ENCODE peak calls at places on chromosomes 1 and 21, in six cellular contexts. H is GM12878, K is K562, O is A549, E is IMR-90, T is HepG2. Q is an unnamed sample.

GRCh38 chr1:51316764-51317120 is 13.6 kb downstream of the TTC39A start:
- DNase-seq in E (no peak), O (no peak), K (no peak), T (no peak), H (no peak), Q (no peak)

GRCh38 chr1:54252371-54252770 is 52.4 kb downstream of the MRPL37 start:
- DNase-seq in K (no peak), H (no peak), E (no peak), T (no peak), O (no peak), Q (no peak)

GRCh38 chr1:208988811-208989222 is 594.7 kb upstream of the CAMK1G start:
- DNase-seq in K (no peak), O (no peak), T (no peak), H (peak; percentile 34), E (no peak), Q (no peak)

GRCh38 chr1:7646981-7647901 is 123.9 kb upstream of the VAMP3 start:
- DNase-seq in K (peak; percentile 91), O (peak; percentile 88), H (no peak), T (no peak), E (peak; percentile 46), Q (peak; percentile 89)

GRCh38 chr1:71956613-71957012 is 325.7 kb downstream of the NEGR1 start:
- DNase-seq in E (no peak), O (no peak), K (no peak), T (no peak), H (no peak), Q (no peak)

GRCh38 chr1:68590473-68590872 is 93.6 kb upstream of the DEPDC1 start:
- DNase-seq in T (no peak), E (no peak), K (no peak), O (no peak), H (no peak), Q (no peak)

GRCh38 chr21:36854391-36854790 is 112.1 kb downstream of the HLCS start:
- DNase-seq in O (peak; percentile 22), E (peak; percentile 34), T (peak; percentile 52), H (no peak), K (peak; percentile 72), Q (peak; percentile 77)

GRCh38 chr1:170448661-170449158 is 83.3 kb upstream of the GORAB start:
- DNase-seq in T (no peak), H (no peak), O (no peak), E (no peak), K (no peak), Q (no peak)

GRCh38 chr1:182684128-182684828 is at the start of gene RGS8:
- DNase-seq in T (no peak), K (no peak), O (no peak), E (no peak), H (no peak), Q (no peak)

GRCh38 chr1:22471078-22471477 is 19.4 kb downstream of the ZBTB40 start:
- DNase-seq in K (peak; percentile 27), H (no peak), T (no peak), O (no peak), E (peak; percentile 54), Q (no peak)

GRCh38 chr1:24830680-24831272 is 85.5 kb downstream of the CLIC4 start:
- DNase-seq in K (peak; percentile 52), O (peak; percentile 34), H (no peak), T (peak; percentile 62), E (peak; percentile 79), Q (peak; percentile 27)

GRCh38 chr1:178634445-178634844 is 90.6 kb upstream of the RALGPS2 start:
- DNase-seq in E (no peak), T (no peak), K (no peak), O (no peak), H (no peak), Q (no peak)

GRCh38 chr1:95043141-95043980 is 29.4 kb downstream of the ALG14 start:
- DNase-seq in T (peak; percentile 77), K (peak; percentile 83), E (peak; percentile 86), O (peak; percentile 66), H (peak; percentile 19), Q (peak; percentile 89)

GRCh38 chr1:155518484-155518883 is 44.1 kb downstream of the ASH1L start:
- DNase-seq in H (no peak), K (no peak), T (no peak), E (no peak), O (no peak), Q (no peak)

GRCh38 chr21:18951291-18952038 is 547.9 kb upstream of the TMPRSS15 start:
- DNase-seq in K (no peak), O (no peak), H (no peak), T (no peak), E (no peak), Q (peak; percentile 37)

GRCh38 chr21:29078884-29079765 is 5.7 kb upstream of the CCT8 start:
- DNase-seq in T (no peak), K (no peak), E (no peak), H (peak; percentile 68), O (no peak), Q (no peak)

GRCh38 chr1:231177971-231178370 is 16.1 kb downstream of the TRIM67 start:
- DNase-seq in K (no peak), H (no peak), T (no peak), O (no peak), E (no peak), Q (no peak)

GRCh38 chr1:202599669-202600431 is 110.4 kb downstream of the SYT2 start:
- DNase-seq in H (no peak), O (peak; percentile 82), E (peak; percentile 84), T (peak; percentile 49), K (peak; percentile 74), Q (peak; percentile 85)

GRCh38 chr1:185570962-185571361 is 163.2 kb upstream of the HMCN1 start:
- DNase-seq in E (peak; percentile 26), T (no peak), K (no peak), H (no peak), O (no peak), Q (no peak)

GRCh38 chr1:85366391-85366790 is 90.0 kb upstream of the BCL10 start:
- DNase-seq in H (no peak), E (peak; percentile 93), T (no peak), K (no peak), O (no peak), Q (no peak)

GRCh38 chr1:81174052-81174451 is 626.7 kb upstream of the ADGRL2 start:
- DNase-seq in E (peak; percentile 41), T (no peak), K (no peak), O (no peak), H (no peak), Q (no peak)

GRCh38 chr1:35539073-35539823 is 18.0 kb downstream of the KIAA0319L start:
- DNase-seq in T (no peak), E (no peak), O (no peak), H (peak; percentile 75), K (no peak), Q (no peak)
- TF ChIP-seq BHLHE40 in T (no peak), E (no peak), O (no peak), H (no peak), K (no peak), Q (no peak)

DNA sequence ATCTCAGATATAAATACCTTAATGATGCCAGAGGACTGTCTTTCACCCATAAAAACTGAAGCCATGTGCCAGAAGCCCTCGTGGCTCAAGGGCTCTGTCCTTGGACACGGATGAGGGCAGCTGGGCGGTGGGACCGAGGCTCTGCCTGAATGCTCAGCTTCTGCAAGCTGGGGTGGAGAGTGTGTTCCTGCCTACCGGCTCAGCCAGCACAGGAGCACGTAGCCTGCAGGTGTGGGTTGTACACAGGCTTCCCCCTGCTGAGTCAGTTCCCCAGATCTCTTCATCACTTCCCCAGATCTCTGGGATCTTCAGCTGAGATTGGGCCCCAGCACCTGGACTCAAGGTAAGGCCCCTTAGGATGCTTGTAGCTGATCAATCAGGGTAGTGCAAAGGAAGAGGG is 15.4 kb downstream of the KCNJ15 start:
- DNase-seq in K (no peak), O (no peak), E (no peak), H (no peak), T (no peak), Q (no peak)
- TF ChIP-seq BHLHE40 in K (no peak), O (no peak), E (no peak), H (no peak), T (no peak), Q (no peak)

DNA sequence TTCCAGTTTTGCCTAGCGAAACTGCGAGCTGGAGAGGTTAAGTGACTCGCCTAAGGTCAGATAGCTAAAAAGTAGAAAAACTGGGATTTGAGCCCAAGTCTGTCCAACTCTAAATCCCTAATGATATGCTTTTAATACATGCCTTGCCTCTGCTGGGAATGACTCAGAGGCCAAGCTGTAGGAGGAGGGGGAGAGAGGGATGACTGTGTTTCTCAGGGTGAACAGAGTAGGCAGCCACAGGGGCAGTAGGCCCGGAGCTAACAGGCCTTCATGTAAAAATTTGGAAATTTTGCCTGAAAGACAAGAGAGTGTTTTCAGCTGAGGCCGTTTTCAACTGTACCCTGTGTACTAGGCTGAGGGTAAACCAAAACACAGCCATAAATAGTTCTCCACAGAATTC is 107.5 kb upstream of the HOOK1 start:
- DNase-seq in O (peak; percentile 12), K (no peak), H (no peak), E (peak; percentile 98), T (no peak), Q (no peak)
- TF ChIP-seq BHLHE40 in O (no peak), K (no peak), H (no peak), E (peak; percentile 48), T (no peak), Q (no peak)

DNA sequence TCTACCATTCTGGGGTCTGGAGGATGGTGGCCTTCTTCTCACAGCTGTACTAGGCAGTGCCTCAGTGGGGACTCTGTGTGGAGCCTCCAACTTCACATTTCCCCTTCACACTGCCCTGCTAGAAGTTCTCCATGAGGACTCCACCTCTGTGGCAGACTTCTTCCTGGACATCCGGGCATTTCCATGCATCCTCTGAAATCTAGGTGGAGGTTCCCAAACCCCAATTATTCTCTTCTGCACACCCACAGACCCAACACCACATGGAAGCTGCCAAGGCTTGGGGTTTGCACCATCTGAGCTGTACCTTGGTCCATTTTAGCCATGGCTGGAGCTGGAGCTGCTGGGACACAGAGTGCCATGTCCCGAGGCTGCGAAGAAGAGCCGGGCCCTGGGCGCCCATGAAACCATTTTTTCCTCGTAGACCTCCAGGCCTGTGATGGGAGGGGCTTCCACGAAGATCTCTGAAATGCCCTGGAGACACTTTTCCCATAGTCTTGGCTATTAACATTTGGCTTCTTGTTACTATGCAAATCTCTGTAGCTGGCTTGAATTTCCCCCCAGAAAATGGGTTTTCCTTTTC is 170.5 kb downstream of the FOXD2 start:
- DNase-seq in K (no peak), T (no peak), H (no peak), E (no peak), O (no peak), Q (no peak)
- TF ChIP-seq BHLHE40 in K (no peak), T (no peak), H (no peak), E (no peak), O (no peak), Q (no peak)

GRCh38 chr1:10978719-10979118 is 33.7 kb upstream of the TARDBP start:
- DNase-seq in O (no peak), T (no peak), E (no peak), H (no peak), K (no peak), Q (no peak)

GRCh38 chr1:10980841-10981727 is 31.4 kb upstream of the TARDBP start:
- DNase-seq in T (no peak), E (no peak), K (no peak), O (no peak), H (no peak), Q (no peak)

GRCh38 chr1:10975567-10976326 is 36.7 kb upstream of the TARDBP start:
- DNase-seq in O (peak; percentile 30), H (no peak), E (peak; percentile 64), T (peak; percentile 48), K (no peak), Q (no peak)

GRCh38 chr1:10979483-10979920 is 33.0 kb upstream of the TARDBP start:
- DNase-seq in O (no peak), E (no peak), H (no peak), T (peak; percentile 85), K (no peak), Q (no peak)

GRCh38 chr1:10980094-10980577 is 32.3 kb upstream of the TARDBP start:
- DNase-seq in E (peak; percentile 31), T (peak; percentile 64), H (no peak), K (no peak), O (no peak), Q (no peak)
- TF ChIP-seq BHLHE40 in E (no peak), T (no peak), H (no peak), K (no peak), O (no peak), Q (no peak)